ENCODE peak calls at places on chromosomes 5 and 9, in six cellular contexts. S is kidney, M is astrocyte of the cerebellum, Z is OCI-LY7, D is AG10803, P is tibial artery. Y is an unnamed sample.

GRCh38 chr5:4720831-4721230 is 419.3 kb upstream of the ADAMTS16 start:
- DNase-seq in S (no peak), D (no peak), M (peak; percentile 36), P (no peak), Z (no peak), Y (no peak)

GRCh38 chr5:160268111-160268510 is 38.8 kb downstream of the FABP6 start:
- DNase-seq in P (no peak), Z (no peak), M (no peak), S (no peak), D (no peak), Y (no peak)

GRCh38 chr5:73780297-73781080 is 154.5 kb downstream of the ARHGEF28 start:
- DNase-seq in P (no peak), S (no peak), Z (no peak), D (no peak), M (no peak), Y (no peak)

GRCh38 chr9:99852617-99853016 is 30.9 kb downstream of the NR4A3 start:
- DNase-seq in D (no peak), Z (peak; percentile 47), S (no peak), P (no peak), M (no peak), Y (no peak)

GRCh38 chr9:111842313-111842712 is 47.6 kb upstream of the SHOC1 start:
- DNase-seq in Z (no peak), P (no peak), M (no peak), S (no peak), D (peak; percentile 84), Y (no peak)

GRCh38 chr5:90477073-90477472 is 2.4 kb downstream of the POLR3G start:
- DNase-seq in Z (peak; percentile 11), D (no peak), M (no peak), S (no peak), P (no peak), Y (no peak)

GRCh38 chr5:85484982-85485574 is 1100.4 kb upstream of the EDIL3 start:
- DNase-seq in P (no peak), M (no peak), S (no peak), Z (peak; percentile 23), D (no peak), Y (no peak)

GRCh38 chr5:56951946-56952691 is at the start of gene MIER3:
- DNase-seq in D (peak; percentile 72), P (peak; percentile 58), S (peak; percentile 92), M (peak; percentile 28), Z (peak; percentile 85), Y (no peak)

GRCh38 chr5:175572922-175573321 is 84.9 kb upstream of the HRH2 start:
- DNase-seq in Z (no peak), P (no peak), M (peak; percentile 40), S (no peak), D (no peak), Y (peak; percentile 52)

GRCh38 chr9:272251-273213 is 57.9 kb downstream of the DOCK8 start:
- DNase-seq in S (no peak), Z (peak; percentile 91), P (no peak), D (no peak), M (no peak), Y (no peak)
- TF ChIP-seq CTCF in S (no peak), Z (no peak), P (no peak), D (no peak), M (no peak), Y (no peak)

GRCh38 chr5:181220178-181220515 is 2.9 kb upstream of the TRIM41 start:
- DNase-seq in P (no peak), D (no peak), Z (no peak), M (no peak), S (no peak), Y (no peak)

GRCh38 chr5:181221792-181222629 is 1.1 kb upstream of the TRIM41 start:
- DNase-seq in M (no peak), Z (peak; percentile 89), D (peak; percentile 97), S (peak; percentile 96), P (peak; percentile 97), Y (peak; percentile 85)

GRCh38 chr5:181222630-181223040 is 446 bp upstream of the TRIM41 start:
- DNase-seq in M (no peak), D (no peak), S (no peak), Z (no peak), P (no peak), Y (no peak)

GRCh38 chr5:181219262-181220177 is 3.6 kb upstream of the TRIM41 start:
- DNase-seq in P (no peak), M (no peak), D (no peak), S (no peak), Z (no peak), Y (no peak)

DNA sequence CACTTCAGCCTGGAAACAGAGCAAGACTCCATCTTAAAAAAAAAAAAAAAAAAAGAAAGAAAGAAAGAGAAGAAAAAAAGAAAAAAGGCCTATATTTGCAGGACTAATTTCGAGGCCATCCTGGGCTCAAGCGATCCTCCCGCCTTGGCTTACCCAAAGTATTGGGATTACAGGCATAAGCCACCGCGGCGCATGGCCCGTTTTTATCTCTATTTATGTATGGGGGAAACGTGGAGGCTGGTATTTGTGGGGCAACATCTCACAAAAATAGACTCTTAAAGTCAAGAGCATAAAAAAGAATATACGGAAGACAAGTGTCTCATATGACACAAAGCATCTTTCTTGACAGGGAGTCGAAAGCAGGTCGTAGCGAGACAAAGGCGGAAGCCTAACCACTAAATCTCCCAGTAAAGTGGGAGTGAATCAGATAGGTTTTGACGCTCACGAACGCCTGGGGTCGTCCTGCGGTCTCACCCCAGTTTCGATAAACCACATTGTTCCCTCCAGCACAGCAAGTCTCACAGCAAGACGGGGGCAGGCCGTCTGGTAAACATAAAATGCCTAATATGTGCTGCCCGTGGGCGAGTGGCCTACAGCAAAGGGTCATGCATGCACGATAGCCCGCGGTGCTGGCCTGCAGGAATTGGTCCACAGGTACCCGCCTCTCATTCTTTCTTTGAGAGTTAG is 1.8 kb upstream of the TRIM41 start:
- DNase-seq in S (no peak), P (no peak), M (no peak), D (no peak), Z (peak; percentile 26), Y (no peak)
- H3K4me3 ChIP-seq in S (peak overlapping the region; percentile 93), P (no peak overlapping the region), M (no peak overlapping the region), D (peak overlapping the region; percentile 13), Z (peak overlapping the region; percentile 86), Y (no peak overlapping the region)

GRCh38 chr9:128145951-128146351 is 3.3 kb upstream of the LCN2 start:
- DNase-seq in S (peak; percentile 65), D (no peak), Z (no peak), P (no peak), M (no peak), Y (no peak)

GRCh38 chr9:128143409-128144238 is 5.6 kb upstream of the LCN2 start:
- DNase-seq in Z (no peak), D (no peak), P (no peak), S (peak; percentile 65), M (no peak), Y (no peak)

GRCh38 chr9:128145536-128145935 is 3.7 kb upstream of the LCN2 start:
- DNase-seq in M (no peak), S (peak; percentile 73), D (no peak), P (no peak), Z (no peak), Y (no peak)

GRCh38 chr9:128142596-128142995 is 6.7 kb upstream of the LCN2 start:
- DNase-seq in M (no peak), S (no peak), P (no peak), Z (no peak), D (no peak), Y (no peak)

GRCh38 chr9:128144239-128145181 is 4.7 kb upstream of the LCN2 start:
- DNase-seq in D (no peak), M (no peak), S (peak; percentile 55), P (no peak), Z (no peak), Y (no peak)
- TF ChIP-seq CTCF in D (no peak), M (no peak), S (no peak), P (no peak), Z (no peak), Y (no peak)

GRCh38 chr9:133429216-133429613 is 7.0 kb downstream of the ADAMTS13 start:
- DNase-seq in M (no peak), D (no peak), Z (no peak), S (no peak), P (no peak), Y (no peak)

GRCh38 chr9:133428579-133429215 is 6.5 kb downstream of the ADAMTS13 start:
- DNase-seq in Z (no peak), P (no peak), D (no peak), M (no peak), S (no peak), Y (no peak)

GRCh38 chr9:133426011-133426410 is 3.8 kb downstream of the ADAMTS13 start:
- DNase-seq in S (no peak), P (no peak), Z (no peak), M (no peak), D (no peak), Y (no peak)

GRCh38 chr9:133429641-133430161 is 7.5 kb downstream of the ADAMTS13 start:
- DNase-seq in M (no peak), P (no peak), D (no peak), S (no peak), Z (no peak), Y (no peak)

GRCh38 chr9:133427658-133428348 is 5.6 kb downstream of the ADAMTS13 start:
- DNase-seq in S (no peak), Z (no peak), P (no peak), M (no peak), D (no peak), Y (no peak)
- H3K4me3 ChIP-seq in S (no peak overlapping the region), Z (no peak overlapping the region), P (no peak overlapping the region), M (no peak overlapping the region), D (no peak overlapping the region), Y (no peak overlapping the region)

DNA sequence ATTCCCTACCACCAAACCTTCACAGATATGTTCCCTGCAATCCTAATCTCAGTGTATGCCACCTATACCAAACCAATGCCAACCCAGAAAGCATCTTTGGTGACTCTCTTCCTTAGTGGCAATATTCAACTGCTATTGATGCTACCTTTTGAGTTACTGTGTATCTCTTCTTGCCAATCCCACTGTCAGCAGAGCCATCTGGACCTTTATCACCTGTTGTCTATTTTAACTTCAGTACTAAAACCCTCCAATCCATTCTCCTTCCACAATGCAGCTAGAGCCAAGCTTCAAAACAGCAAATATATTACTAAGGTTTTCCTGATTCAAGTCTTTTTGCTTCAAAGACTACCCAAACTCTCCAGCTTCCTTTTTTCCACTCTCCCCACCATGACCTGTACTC is 777.2 kb upstream of the DMAC1 start:
- DNase-seq in M (no peak), P (no peak), S (no peak), D (no peak), Z (no peak), Y (no peak)
- TF ChIP-seq CTCF in M (no peak), P (no peak), S (no peak), D (no peak), Z (no peak), Y (no peak)

Y was measured in AG09309.